ENCODE peak calls at places on chromosomes 4 and X, in five cellular contexts. D, N, F, Y and M are unnamed samples. For H4K20me1, the result is how much of the 10 kb centered on the place peaks cover.

GRCh38 chr4:145805490-145805889 is 125.5 kb downstream of the C4orf51 start:
- DNase-seq in D (peak), F (peak), Y (no peak), N (peak), M (no peak)

GRCh38 chr4:26105815-26106699 is 192.0 kb downstream of the SMIM20 start:
- DNase-seq in Y (peak), N (peak), D (no peak), F (no peak), M (peak)

GRCh38 chr4:82431831-82432230 is 1.4 kb downstream of the ENOPH1 start:
- DNase-seq in D (no peak), Y (no peak), F (no peak), N (no peak), M (no peak)

GRCh38 chrX:118652717-118653116 is 74.7 kb upstream of the IL13RA1 start:
- DNase-seq in Y (peak), F (no peak), N (no peak), D (peak), M (peak)

GRCh38 chr4:173801876-173802713 is 272.1 kb upstream of the HAND2 start:
- DNase-seq in F (no peak), N (no peak), D (no peak), Y (peak), M (peak)

GRCh38 chr4:42750091-42750490 is 93.2 kb upstream of the ATP8A1 start:
- DNase-seq in D (no peak), F (peak), N (no peak), Y (no peak), M (no peak)

GRCh38 chr4:125191252-125191651 is 123.5 kb upstream of the FAT4 start:
- DNase-seq in Y (peak), N (peak), F (no peak), D (no peak), M (peak)

GRCh38 chr4:129561280-129561679 is 465.3 kb downstream of the C4orf33 start:
- DNase-seq in D (no peak), N (no peak), F (no peak), Y (no peak), M (no peak)

GRCh38 chr4:120801171-120801758 is 121.3 kb downstream of the PRDM5 start:
- DNase-seq in F (peak), D (no peak), N (peak), Y (peak), M (peak)

GRCh38 chrX:37320541-37321203 is 28.5 kb upstream of the PRRG1 start:
- DNase-seq in N (no peak), D (no peak), F (no peak), Y (no peak), M (no peak)

GRCh38 chr4:97477974-97478373 is 665.3 kb downstream of the STPG2 start:
- DNase-seq in F (no peak), D (no peak), N (no peak), Y (no peak), M (no peak)

GRCh38 chr4:185305979-185306442 is 89.7 kb downstream of the LRP2BP start:
- DNase-seq in N (peak), D (peak), F (no peak), Y (peak), M (peak)

GRCh38 chrX:106247162-106247561 is 79.1 kb downstream of the PWWP3B start:
- DNase-seq in D (no peak), F (no peak), N (peak), Y (no peak), M (no peak)

GRCh38 chrX:81261576-81261975 is 59.7 kb downstream of the SH3BGRL start:
- DNase-seq in F (no peak), D (peak), Y (peak), N (peak), M (peak)

GRCh38 chrX:150770623-150771022 is 77.4 kb downstream of the MTMR1 start:
- DNase-seq in F (no peak), D (no peak), Y (no peak), N (no peak), M (no peak)

GRCh38 chr4:142983111-142983510 is 137.0 kb upstream of the INPP4B start:
- DNase-seq in N (no peak), D (no peak), Y (no peak), F (no peak), M (no peak)

GRCh38 chr4:109703664-109704351 is 563 bp upstream of the CASP6 start:
- DNase-seq in F (peak), D (no peak), N (no peak), Y (peak), M (peak)

GRCh38 chrX:65920620-65921019 is 119.3 kb downstream of the VSIG4 start:
- DNase-seq in N (no peak), D (no peak), Y (no peak), F (no peak), M (no peak)

GRCh38 chrX:9340619-9341304 is 124.1 kb upstream of the TBL1X start:
- DNase-seq in N (peak), F (peak), D (no peak), Y (peak), M (peak)

GRCh38 chrX:22357621-22358020 is 84.9 kb downstream of the CBLL2 start:
- DNase-seq in N (peak), D (no peak), F (no peak), Y (no peak), M (no peak)

GRCh38 chr4:57147335-57148060 is 37.3 kb upstream of the IGFBP7 start:
- DNase-seq in F (no peak), Y (peak), N (peak), D (no peak), M (peak)

GRCh38 chr4:125358453-125358852 is 43.7 kb downstream of the FAT4 start:
- DNase-seq in N (no peak), F (no peak), D (no peak), Y (no peak), M (no peak)

GRCh38 chrX:65644621-65645287 is 22.7 kb upstream of the MSN start:
- DNase-seq in N (peak), D (peak), Y (peak), F (peak), M (peak)

GRCh38 chr4:185783574-185783973 is 28.4 kb downstream of the SORBS2 start:
- DNase-seq in D (no peak), Y (no peak), N (no peak), F (no peak), M (no peak)

GRCh38 chrX:44459501-44459900 is 83.2 kb downstream of the FUNDC1 start:
- DNase-seq in Y (peak), D (no peak), N (peak), F (no peak), M (peak)

GRCh38 chrX:57752866-57753265 is 72.8 kb upstream of the NLRP2B start:
- DNase-seq in N (no peak), Y (no peak), F (no peak), D (no peak), M (no peak)

GRCh38 chr4:125801373-125801772 is 486.6 kb downstream of the FAT4 start:
- DNase-seq in F (no peak), Y (peak), D (no peak), N (peak), M (no peak)

GRCh38 chr4:140581078-140581477 is 12.3 kb upstream of the UCP1 start:
- DNase-seq in F (no peak), D (no peak), N (no peak), Y (no peak), M (peak)

GRCh38 chr4:151905197-151905596 is 144.4 kb upstream of the GATB start:
- DNase-seq in N (no peak), F (no peak), Y (no peak), D (no peak), M (no peak)

GRCh38 chr4:118834070-118834469 is 1.9 kb downstream of the SEC24D start:
- DNase-seq in Y (no peak), F (no peak), D (no peak), N (peak), M (no peak)

GRCh38 chr4:157739237-157739636 is 433.6 kb downstream of the GASK1B start:
- DNase-seq in N (peak), Y (no peak), D (peak), F (no peak), M (peak)

GRCh38 chr4:167177925-167178324 is 56.4 kb downstream of the SPOCK3 start:
- DNase-seq in N (no peak), F (no peak), Y (no peak), D (no peak), M (no peak)

GRCh38 chr4:142671516-142671915 is 174.6 kb downstream of the INPP4B start:
- DNase-seq in F (no peak), D (no peak), N (no peak), Y (no peak), M (no peak)

GRCh38 chr4:77695769-77696168 is 90.1 kb downstream of the CXCL13 start:
- DNase-seq in Y (peak), N (peak), D (peak), F (peak), M (peak)

GRCh38 chrX:150879855-150880807 is 18.3 kb downstream of the CD99L2 start:
- DNase-seq in D (no peak), F (no peak), Y (no peak), N (no peak), M (no peak)

GRCh38 chr4:185203380-185204237 is at the start of gene CFAP97:
- DNase-seq in F (peak), N (peak), Y (peak), D (peak), M (peak)

DNA sequence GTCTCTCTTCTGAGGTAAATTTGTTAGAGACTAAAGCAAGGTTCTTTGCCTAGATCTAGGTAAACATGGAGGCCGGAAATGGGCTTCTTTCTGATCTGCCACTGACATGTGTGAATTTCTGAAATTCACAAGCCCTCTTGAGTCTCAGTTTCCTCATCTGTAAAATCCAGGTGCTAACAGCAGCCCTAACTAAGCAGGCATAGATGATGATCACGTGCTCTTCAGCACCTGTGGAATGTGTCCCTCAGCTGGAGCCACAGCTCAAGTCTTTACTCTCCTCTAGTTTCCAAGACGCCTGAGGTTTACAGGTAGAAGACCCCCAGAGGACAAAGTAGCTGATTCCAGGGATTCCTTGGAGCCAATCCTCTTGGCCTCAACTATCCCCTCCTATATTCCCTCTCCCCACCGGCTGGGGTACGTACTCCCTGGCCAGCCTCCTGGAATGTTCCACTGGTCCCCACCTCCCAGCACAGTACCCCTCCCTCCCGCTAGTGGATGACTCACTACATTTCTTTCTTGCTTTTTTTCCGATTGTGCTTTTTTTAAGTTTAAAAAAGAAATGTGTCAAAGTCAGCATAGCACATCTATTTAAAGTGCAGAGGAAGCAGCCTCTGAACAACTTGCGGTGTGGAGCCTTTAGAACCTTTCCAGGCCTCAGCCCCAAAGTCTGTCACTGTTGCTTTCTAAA is 98.5 kb downstream of the PHKA2 start:
- DNase-seq in F (peak), Y (peak), N (peak), D (no peak), M (peak)
- H3K4me3 ChIP-seq in F (no peak), Y (peak), N (peak), D (peak), M (peak)

DNA sequence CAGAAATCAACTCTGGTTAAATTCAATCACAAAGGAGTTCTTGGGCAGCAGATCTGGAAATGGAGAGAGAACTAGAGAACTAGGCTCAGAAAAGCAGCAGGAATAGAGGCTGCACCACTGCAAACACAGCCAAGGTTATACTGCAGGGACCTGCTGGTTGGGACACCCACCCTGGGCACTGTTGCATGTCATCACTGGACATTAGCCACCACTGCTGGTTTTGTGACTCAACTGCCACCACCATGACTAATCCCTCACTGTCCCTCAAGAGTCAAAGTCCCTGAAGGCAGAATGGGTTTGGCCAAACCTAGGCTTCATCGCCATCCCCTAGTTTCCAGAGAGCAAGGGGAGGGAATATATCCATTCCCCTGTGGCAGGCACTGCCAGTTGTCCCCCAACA is 38.1 kb upstream of the IRAK1 start:
- DNase-seq in N (no peak), D (no peak), F (no peak), Y (no peak), M (no peak)
- H4K20me1 ChIP-seq in N (half or more), D (under half), F (under half), Y (under half), M (under half)

GRCh38 chrX:15298201-15298600 is 17.2 kb downstream of the ASB11 start:
- DNase-seq in Y (no peak), F (no peak), D (no peak), N (no peak), M (no peak)

GRCh38 chrX:15301924-15302323 is 13.5 kb downstream of the ASB11 start:
- DNase-seq in D (no peak), F (peak), Y (peak), N (no peak), M (peak)

GRCh38 chrX:15298780-15299179 is 16.7 kb downstream of the ASB11 start:
- DNase-seq in F (no peak), N (no peak), D (no peak), Y (no peak), M (no peak)

DNA sequence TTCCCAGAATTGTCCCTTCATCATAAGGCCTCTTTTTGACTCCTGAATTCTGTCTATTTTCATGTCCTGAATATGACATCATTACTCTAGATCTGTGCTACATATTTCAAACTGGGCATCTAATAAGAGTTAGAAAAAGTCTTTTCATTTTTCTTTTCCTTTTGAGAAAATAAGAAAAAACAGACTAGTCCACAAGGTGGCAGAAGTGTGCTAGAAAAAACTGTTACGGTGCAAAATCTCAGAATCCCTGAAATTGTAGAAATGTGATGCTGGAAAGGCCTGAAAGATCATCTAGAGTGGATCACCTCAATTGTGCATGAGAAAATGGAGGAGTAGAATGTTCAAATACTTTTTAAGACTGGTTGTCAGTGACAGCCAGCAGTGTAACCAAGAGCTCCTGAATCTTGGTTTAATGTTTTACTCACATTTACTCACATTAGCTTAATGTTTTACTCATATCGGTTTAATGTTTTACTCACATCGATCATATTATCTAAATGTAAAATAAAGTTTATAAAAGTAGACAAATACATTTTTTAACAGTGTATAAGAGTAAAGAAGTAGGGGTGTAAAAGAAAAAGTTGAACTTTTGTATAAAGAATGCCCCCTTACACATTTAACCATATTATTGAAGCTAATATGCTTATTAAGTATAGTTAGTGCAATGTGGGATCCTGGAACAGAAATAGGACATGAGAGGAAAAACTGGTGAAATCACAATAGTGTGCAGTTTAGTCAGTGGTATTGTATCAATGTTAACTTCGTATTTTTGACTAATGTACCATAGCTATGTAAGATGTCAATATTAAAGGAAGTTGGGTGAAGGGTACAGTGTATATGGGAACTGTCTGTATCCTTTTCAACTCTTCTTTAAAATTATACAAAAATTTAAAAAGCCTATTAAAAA is 15.2 kb downstream of the ASB11 start:
- DNase-seq in F (peak), N (no peak), Y (peak), D (no peak), M (peak)
- H3K27ac ChIP-seq in F (no peak), N (no peak), Y (no peak), D (no peak), M (no peak)

DNA sequence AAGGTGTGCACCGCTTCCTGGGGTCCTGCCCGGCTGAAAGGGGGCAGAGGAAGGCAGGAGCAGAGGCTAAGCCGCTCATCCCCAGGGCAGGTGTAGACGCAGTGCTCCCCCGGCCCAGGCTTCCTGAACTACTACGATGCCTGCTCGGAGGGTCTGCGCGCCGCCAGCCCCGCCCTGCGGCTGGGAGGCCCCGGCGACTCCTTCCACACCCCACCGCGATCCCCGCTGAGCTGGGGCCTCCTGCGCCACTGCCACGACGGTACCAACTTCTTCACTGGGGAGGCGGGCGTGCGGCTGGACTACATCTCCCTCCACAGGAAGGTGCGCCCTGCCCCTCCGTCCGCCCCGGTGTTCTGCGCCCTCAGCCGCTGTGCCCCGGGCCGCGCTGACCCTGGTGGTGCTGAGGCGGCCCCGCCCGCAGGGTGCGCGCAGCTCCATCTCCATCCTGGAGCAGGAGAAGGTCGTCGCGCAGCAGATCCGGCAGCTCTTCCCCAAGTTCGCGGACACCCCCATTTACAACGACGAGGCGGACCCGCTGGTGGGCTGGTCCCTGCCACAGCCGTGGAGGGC is 8.4 kb upstream of the SLC26A1 start:
- DNase-seq in D (no peak), N (no peak), F (no peak), Y (no peak), M (peak)
- H3K4me3 ChIP-seq in D (no peak), N (no peak), F (no peak), Y (no peak), M (no peak)

DNA sequence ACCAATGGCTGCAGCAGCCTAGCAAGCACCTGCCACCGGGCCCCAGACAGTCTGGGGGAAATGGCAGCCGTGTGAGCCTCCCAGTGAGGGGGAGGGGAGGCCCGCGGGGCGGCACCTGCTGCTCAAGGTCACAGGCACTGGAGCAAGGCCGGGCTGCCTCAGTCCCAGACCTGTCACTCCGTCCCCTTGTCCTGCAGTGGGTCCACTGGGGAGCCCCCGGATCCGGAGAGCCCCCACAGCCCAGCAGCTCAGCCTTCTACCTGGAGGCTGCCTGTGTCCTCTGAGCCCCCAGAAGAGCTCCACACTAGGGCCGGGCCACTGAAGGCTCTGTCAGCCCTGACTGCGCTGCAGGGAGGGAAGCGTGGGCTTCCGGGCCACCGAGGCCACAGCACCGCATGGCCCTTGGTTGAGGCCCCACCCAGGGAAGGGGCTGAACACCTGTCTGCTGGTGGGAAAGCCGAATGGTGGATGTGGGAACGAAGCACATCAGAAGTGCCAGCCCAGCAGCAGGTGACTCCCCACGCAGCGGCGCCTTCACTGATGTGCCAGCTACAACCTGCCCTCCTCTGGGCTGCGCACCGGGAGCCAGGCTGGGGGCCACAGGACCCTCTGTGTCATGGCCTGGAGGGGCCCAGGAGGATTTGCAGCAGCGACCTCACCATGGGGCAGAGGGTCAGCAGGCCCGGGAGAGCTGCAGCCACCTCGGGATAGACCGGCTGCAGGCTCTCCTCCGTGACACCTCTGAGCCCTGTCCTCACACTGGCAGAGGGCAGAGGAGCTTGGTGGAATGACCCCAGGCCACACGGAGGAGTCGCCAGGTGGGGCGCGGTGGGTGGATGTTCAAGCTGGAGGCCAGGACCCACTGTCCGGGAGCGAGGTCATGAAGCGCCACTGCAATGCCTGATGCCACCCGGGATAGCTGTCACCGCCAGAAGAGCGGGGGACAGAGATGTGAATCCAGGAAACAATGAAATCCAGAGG is 35.0 kb upstream of the MXD4 start:
- DNase-seq in N (no peak), F (peak), D (no peak), Y (no peak), M (no peak)
- H4K20me1 ChIP-seq in N (under half), F (under half), D (under half), Y (under half), M (under half)